ENCODE peak calls at places on chromosomes 11 and 22, in four cellular contexts. One of them, this sample, is unnamed.

GRCh38 chr11:108115495-108116140 is 5.7 kb upstream of the ACAT1 start:
- DNase-seq in H1: no peak
- DNase-seq in GM12878: no peak
- DNase-seq in SK-N-SH: no peak
- DNase-seq in this sample: no peak

GRCh38 chr11:130070109-130070828 is 575 bp downstream of the APLP2 start:
- DNase-seq in H1: no peak
- DNase-seq in SK-N-SH: peak; percentile 80
- DNase-seq in GM12878: no peak
- DNase-seq in this sample: peak; percentile 62

GRCh38 chr11:112294688-112295340 is 34.2 kb upstream of the PLET1 start:
- DNase-seq in SK-N-SH: no peak
- DNase-seq in H1: no peak
- DNase-seq in GM12878: no peak
- DNase-seq in this sample: no peak

GRCh38 chr22:27250418-27250817 is 551.1 kb downstream of the MN1 start:
- DNase-seq in H1: no peak
- DNase-seq in GM12878: no peak
- DNase-seq in SK-N-SH: no peak
- DNase-seq in this sample: no peak

GRCh38 chr11:69791266-69791665 is 16.1 kb upstream of the FGF4 start:
- DNase-seq in H1: no peak
- DNase-seq in GM12878: no peak
- DNase-seq in SK-N-SH: no peak
- DNase-seq in this sample: no peak

GRCh38 chr11:124917115-124917637 is 1.9 kb upstream of the HEPN1 start:
- DNase-seq in GM12878: no peak
- DNase-seq in SK-N-SH: no peak
- DNase-seq in H1: no peak
- DNase-seq in this sample: no peak

GRCh38 chr11:62958547-62959071 is 26.2 kb downstream of the SLC22A6 start:
- DNase-seq in GM12878: no peak
- DNase-seq in SK-N-SH: no peak
- DNase-seq in H1: no peak
- DNase-seq in this sample: no peak

GRCh38 chr22:21981874-21982273 is 713 bp downstream of the TOP3B start:
- DNase-seq in H1: no peak
- DNase-seq in GM12878: no peak
- DNase-seq in SK-N-SH: no peak
- DNase-seq in this sample: no peak

GRCh38 chr11:28697920-28698827 is 590.0 kb downstream of the METTL15 start:
- DNase-seq in H1: peak; percentile 60
- DNase-seq in SK-N-SH: peak; percentile 56
- DNase-seq in GM12878: no peak
- DNase-seq in this sample: peak; percentile 40

GRCh38 chr11:127274328-127274676 is 273.7 kb upstream of the KIRREL3 start:
- DNase-seq in GM12878: no peak
- DNase-seq in SK-N-SH: no peak
- DNase-seq in H1: no peak
- DNase-seq in this sample: no peak

GRCh38 chr11:10348650-10349280 is 43.9 kb downstream of the ADM start:
- DNase-seq in GM12878: no peak
- DNase-seq in SK-N-SH: no peak
- DNase-seq in H1: no peak
- DNase-seq in this sample: no peak

GRCh38 chr11:66718320-66718971 is 10.6 kb downstream of the SPTBN2 start:
- DNase-seq in GM12878: no peak
- DNase-seq in SK-N-SH: no peak
- DNase-seq in H1: no peak
- DNase-seq in this sample: no peak

GRCh38 chr11:102604875-102605274 is 20.3 kb downstream of the MMP20 start:
- DNase-seq in H1: peak; percentile 36
- DNase-seq in SK-N-SH: no peak
- DNase-seq in GM12878: no peak
- DNase-seq in this sample: no peak

GRCh38 chr11:65778901-65779668 is 1.7 kb downstream of the AP5B1 start:
- DNase-seq in H1: no peak
- DNase-seq in GM12878: no peak
- DNase-seq in SK-N-SH: peak; percentile 24
- DNase-seq in this sample: no peak

GRCh38 chr11:134841411-134841810 is 429.4 kb upstream of the B3GAT1 start:
- DNase-seq in SK-N-SH: no peak
- DNase-seq in H1: no peak
- DNase-seq in GM12878: no peak
- DNase-seq in this sample: no peak

GRCh38 chr22:41994506-41994905 is 4.1 kb upstream of the WBP2NL start:
- DNase-seq in H1: no peak
- DNase-seq in SK-N-SH: no peak
- DNase-seq in GM12878: no peak
- DNase-seq in this sample: no peak

GRCh38 chr11:72333657-72334056 is 89.7 kb upstream of the PHOX2A start:
- DNase-seq in SK-N-SH: peak; percentile 61
- DNase-seq in GM12878: no peak
- DNase-seq in H1: peak; percentile 59
- DNase-seq in this sample: peak; percentile 24

GRCh38 chr11:64296236-64296635 is 3.9 kb upstream of the CATSPERZ start:
- DNase-seq in SK-N-SH: no peak
- DNase-seq in H1: no peak
- DNase-seq in GM12878: no peak
- DNase-seq in this sample: no peak

GRCh38 chr22:23563111-23563510 is 17.0 kb downstream of the IGLL1 start:
- DNase-seq in GM12878: no peak
- DNase-seq in SK-N-SH: no peak
- DNase-seq in H1: no peak
- DNase-seq in this sample: no peak

GRCh38 chr11:45457649-45458048 is 171.5 kb upstream of the SYT13 start:
- DNase-seq in GM12878: no peak
- DNase-seq in SK-N-SH: no peak
- DNase-seq in H1: no peak
- DNase-seq in this sample: no peak

GRCh38 chr22:31631381-31631780 is 30.6 kb downstream of the PISD start:
- DNase-seq in GM12878: no peak
- DNase-seq in SK-N-SH: peak; percentile 36
- DNase-seq in H1: no peak
- DNase-seq in this sample: no peak

DNA sequence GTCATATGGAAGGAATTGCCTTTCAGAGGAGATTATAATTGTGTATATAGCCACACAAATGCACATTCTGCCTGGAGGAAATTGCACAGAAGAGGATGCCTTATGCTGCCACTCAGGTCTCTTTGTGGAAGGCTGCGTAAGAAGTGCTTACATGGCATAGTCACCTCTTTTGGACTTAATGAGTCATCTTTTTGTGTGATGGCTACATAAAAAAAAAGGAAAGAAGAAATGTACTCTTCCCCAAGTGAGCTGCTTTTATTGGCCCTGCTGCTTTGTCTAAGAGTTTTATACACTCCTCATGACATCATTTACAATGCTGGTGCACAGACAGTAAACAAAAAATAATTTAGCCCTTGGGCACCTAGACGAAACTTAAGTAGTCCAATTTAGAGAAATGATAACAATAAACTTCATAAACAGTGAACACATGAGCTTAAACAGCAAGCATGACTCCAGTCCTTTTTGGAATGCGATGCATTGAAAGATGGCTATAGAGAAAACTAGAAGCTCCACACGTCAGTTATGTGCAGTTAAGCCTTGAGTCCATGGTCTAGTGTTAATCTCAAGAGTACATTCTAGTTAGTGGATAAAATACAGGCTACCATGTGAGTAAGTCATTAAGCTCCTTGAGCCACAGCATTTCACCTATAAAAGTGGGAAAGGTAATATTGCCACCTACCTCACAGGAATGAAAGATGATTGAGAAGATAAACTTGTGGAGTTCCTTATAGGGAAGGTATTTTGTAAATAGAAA is 12.0 kb downstream of the CSTPP1 start:
- DNase-seq in GM12878: no peak
- DNase-seq in SK-N-SH: peak; percentile 20
- DNase-seq in H1: no peak
- DNase-seq in this sample: no peak
- TF ChIP-seq NRF1 in GM12878: no peak
- TF ChIP-seq NRF1 in SK-N-SH: no peak
- TF ChIP-seq NRF1 in H1: no peak
- TF ChIP-seq NRF1 in this sample: no peak

GRCh38 chr22:19352217-19352616 is 60.7 kb upstream of the CLTCL1 start:
- DNase-seq in H1: no peak
- DNase-seq in SK-N-SH: no peak
- DNase-seq in GM12878: no peak
- DNase-seq in this sample: no peak
- TF ChIP-seq NRF1 in H1: no peak
- TF ChIP-seq NRF1 in SK-N-SH: no peak
- TF ChIP-seq NRF1 in GM12878: no peak
- TF ChIP-seq NRF1 in this sample: no peak

DNA sequence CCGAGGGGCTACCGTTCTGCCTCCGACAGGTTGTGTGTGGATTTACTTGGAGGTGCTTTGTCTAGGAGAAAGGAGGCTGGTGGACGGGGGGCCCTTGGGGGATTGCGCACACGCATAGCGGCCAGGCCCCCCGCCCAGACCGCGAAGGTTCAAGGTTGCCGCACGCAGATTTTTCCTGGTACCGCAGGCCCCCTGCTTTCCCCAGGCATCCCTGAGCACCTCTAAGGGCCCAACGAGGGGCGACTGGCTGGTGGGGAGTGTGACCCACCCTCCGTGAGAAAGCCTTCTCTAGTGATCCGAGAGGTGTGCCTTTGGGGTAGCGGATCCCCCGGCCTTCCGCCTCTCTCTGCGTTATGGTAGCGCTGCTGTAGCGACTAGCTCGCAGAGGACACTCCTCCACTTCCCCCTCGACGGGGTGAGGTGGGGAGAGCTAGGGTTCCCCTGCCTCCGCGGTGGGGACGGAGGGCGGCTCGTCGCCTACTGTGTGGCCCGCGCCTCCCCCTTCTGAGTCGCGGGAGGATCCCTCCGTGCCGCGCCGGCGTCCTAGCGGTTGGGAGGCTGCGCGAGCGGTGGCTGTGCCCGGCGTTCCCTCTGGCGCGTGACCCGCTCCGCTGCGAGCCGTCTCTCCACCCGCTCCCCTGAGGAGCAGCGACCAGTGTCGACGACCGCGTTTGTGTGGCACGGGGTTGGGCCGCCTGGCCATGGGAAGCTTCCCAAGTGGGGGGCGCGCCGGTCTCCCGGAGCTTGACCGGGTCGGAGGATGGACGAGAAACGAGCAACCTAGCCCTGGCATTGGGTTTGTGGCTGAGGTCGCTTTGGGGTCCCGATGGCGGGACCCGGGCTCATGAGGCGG is 3900.0 kb upstream of the OR11H1 start:
- DNase-seq in GM12878: no peak
- DNase-seq in SK-N-SH: peak; percentile 31
- DNase-seq in H1: no peak
- DNase-seq in this sample: no peak
- TF ChIP-seq NRF1 in GM12878: no peak
- TF ChIP-seq NRF1 in SK-N-SH: no peak
- TF ChIP-seq NRF1 in H1: no peak
- TF ChIP-seq NRF1 in this sample: no peak

GRCh38 chr22:35486116-35486631 is 54.5 kb upstream of the RASD2 start:
- DNase-seq in H1: no peak
- DNase-seq in GM12878: no peak
- DNase-seq in SK-N-SH: no peak
- DNase-seq in this sample: no peak
- TF ChIP-seq NRF1 in H1: no peak
- TF ChIP-seq NRF1 in GM12878: no peak
- TF ChIP-seq NRF1 in SK-N-SH: no peak
- TF ChIP-seq NRF1 in this sample: no peak

GRCh38 chr22:46979506-46979905 is 217.1 kb downstream of the TBC1D22A start:
- DNase-seq in SK-N-SH: no peak
- DNase-seq in H1: no peak
- DNase-seq in GM12878: no peak
- DNase-seq in this sample: no peak
- TF ChIP-seq NRF1 in SK-N-SH: no peak
- TF ChIP-seq NRF1 in H1: no peak
- TF ChIP-seq NRF1 in GM12878: no peak
- TF ChIP-seq NRF1 in this sample: no peak

DNA sequence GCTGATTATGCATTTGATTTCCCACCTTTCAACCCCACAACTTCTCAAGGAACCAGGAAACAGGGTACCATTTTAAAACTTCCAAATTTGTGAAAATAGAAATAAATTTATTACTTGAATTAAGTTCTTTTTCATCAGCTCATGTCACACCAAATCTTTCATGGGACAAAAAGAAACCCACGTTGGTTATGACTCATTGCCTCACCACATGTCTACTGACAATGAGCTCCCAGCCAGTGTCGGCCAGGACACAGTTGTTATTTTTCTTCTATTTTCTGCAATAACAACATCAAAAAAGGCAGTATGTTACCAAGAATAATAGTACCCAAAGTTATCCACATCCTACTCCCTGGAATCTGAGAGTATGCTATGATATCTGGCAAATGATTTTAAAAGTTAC is 17.3 kb downstream of the MS4A6A start:
- DNase-seq in GM12878: no peak
- DNase-seq in H1: no peak
- DNase-seq in SK-N-SH: no peak
- DNase-seq in this sample: no peak
- TF ChIP-seq NRF1 in GM12878: no peak
- TF ChIP-seq NRF1 in H1: no peak
- TF ChIP-seq NRF1 in SK-N-SH: no peak
- TF ChIP-seq NRF1 in this sample: no peak